ENCODE peak calls at places on chromosome 4, in ten cellular contexts. Z, A, M, I, W, D, Q, L, K and F are unnamed samples.

GRCh38 chr4:4631150-4631549 is 89.3 kb upstream of the STX18 start:
- DNase-seq in Z (no peak), A (no peak), M (no peak), I (no peak), W (no peak), D (no peak), Q (no peak), L (no peak), K (no peak), F (no peak)

GRCh38 chr4:185566425-185566824 is 31.1 kb upstream of the PDLIM3 start:
- DNase-seq in Z (peak), A (no peak), M (no peak), I (no peak), W (no peak), D (no peak), Q (no peak), L (no peak), K (peak), F (no peak)

GRCh38 chr4:147518086-147518485 is 37.2 kb downstream of the EDNRA start:
- DNase-seq in Z (no peak), A (no peak), M (no peak), I (no peak), W (no peak), D (no peak), Q (no peak), L (no peak), K (no peak), F (no peak)

GRCh38 chr4:77273412-77273811 is 116.4 kb downstream of the CCNG2 start:
- DNase-seq in Z (no peak), A (no peak), M (no peak), I (no peak), W (no peak), D (no peak), Q (no peak), L (no peak), K (no peak), F (no peak)

GRCh38 chr4:78693777-78694456 is 82.2 kb upstream of the BMP2K start:
- DNase-seq in Z (no peak), A (no peak), M (no peak), I (no peak), W (no peak), D (no peak), Q (no peak), L (no peak), K (no peak), F (no peak)

GRCh38 chr4:26510334-26510705 is 20.0 kb upstream of the CCKAR start:
- DNase-seq in Z (no peak), A (no peak), M (no peak), I (no peak), W (no peak), D (no peak), Q (no peak), L (no peak), K (no peak), F (no peak)

GRCh38 chr4:41709844-41710481 is 38.6 kb downstream of the PHOX2B start:
- DNase-seq in Z (no peak), A (no peak), M (peak), I (no peak), W (no peak), D (no peak), Q (no peak), L (no peak), K (no peak), F (no peak)

GRCh38 chr4:24274401-24275035 is 309.8 kb downstream of the DHX15 start:
- DNase-seq in Z (no peak), A (no peak), M (no peak), I (no peak), W (no peak), D (no peak), Q (no peak), L (no peak), K (no peak), F (no peak)

GRCh38 chr4:139223682-139224317 is 46.8 kb upstream of the ELF2 start:
- DNase-seq in Z (no peak), A (peak), M (no peak), I (no peak), W (no peak), D (no peak), Q (no peak), L (peak), K (peak), F (no peak)

GRCh38 chr4:156620786-156621185 is 350.8 kb downstream of the PDGFC start:
- DNase-seq in Z (no peak), A (no peak), M (no peak), I (no peak), W (no peak), D (no peak), Q (no peak), L (no peak), K (no peak), F (no peak)

GRCh38 chr4:186536285-186536684 is 19.1 kb downstream of the MTNR1A start:
- DNase-seq in Z (no peak), A (no peak), M (no peak), I (no peak), W (no peak), D (peak), Q (no peak), L (no peak), K (no peak), F (no peak)